ENCODE peak calls at places on chromosomes 5 and 9, in eight cellular contexts. M, S, Q, Z, P, N, U and C are unnamed samples.

GRCh38 chr5:135944967-135945560 is 9.7 kb downstream of the LECT2 start:
- DNase-seq in N (peak; percentile 93), P (peak; percentile 65), Z (no peak), Q (peak; percentile 51), M (peak; percentile 23), S (peak; percentile 73), U (peak; percentile 94), C (no peak)

GRCh38 chr9:95874989-95875304 is 544 bp upstream of the ERCC6L2 start:
- DNase-seq in S (peak; percentile 54), M (no peak), Q (peak; percentile 54), U (peak; percentile 51), P (peak; percentile 48), Z (peak; percentile 88), N (no peak), C (no peak)

GRCh38 chr5:74017786-74018211 is 391.8 kb downstream of the ARHGEF28 start:
- DNase-seq in N (peak; percentile 71), Z (no peak), S (peak; percentile 13), P (no peak), U (peak; percentile 91), Q (no peak), M (peak; percentile 45), C (no peak)

GRCh38 chr9:122845116-122845515 is 16.7 kb upstream of the PDCL start:
- DNase-seq in Z (no peak), N (no peak), S (no peak), M (no peak), P (no peak), U (no peak), Q (no peak), C (no peak)

GRCh38 chr9:123049589-123050222 is 16.2 kb downstream of the GPR21 start:
- DNase-seq in M (no peak), Q (no peak), Z (no peak), S (peak; percentile 64), P (no peak), N (peak; percentile 59), U (peak; percentile 79), C (no peak)

GRCh38 chr9:128684325-128685021 is 4.5 kb upstream of the SET start:
- DNase-seq in Q (peak; percentile 77), S (peak; percentile 94), M (no peak), Z (peak; percentile 96), U (peak; percentile 91), N (peak; percentile 78), P (peak; percentile 77), C (no peak)

GRCh38 chr5:151070449-151070848 is 10.4 kb downstream of the TNIP1 start:
- DNase-seq in U (no peak), M (no peak), N (no peak), P (no peak), Q (no peak), Z (no peak), S (no peak), C (no peak)

GRCh38 chr5:141420855-141421488 is at the start of gene PCDHGA11:
- DNase-seq in Z (no peak), U (peak; percentile 33), S (peak; percentile 22), Q (no peak), N (peak; percentile 84), P (peak; percentile 47), M (no peak), C (no peak)

GRCh38 chr9:113988951-113989780 is 88.9 kb downstream of the AMBP start:
- DNase-seq in Q (no peak), N (peak; percentile 85), S (peak; percentile 35), P (peak; percentile 89), Z (no peak), U (peak; percentile 18), M (no peak), C (no peak)

GRCh38 chr5:139740138-139740992 is 55.2 kb upstream of the PSD2 start:
- DNase-seq in Z (no peak), P (no peak), Q (no peak), N (no peak), U (no peak), M (no peak), S (no peak), C (no peak)

GRCh38 chr9:79800578-79800977 is 228.8 kb downstream of the TLE4 start:
- DNase-seq in U (no peak), Z (no peak), M (no peak), P (no peak), Q (no peak), S (no peak), N (peak; percentile 28), C (no peak)

GRCh38 chr5:143006511-143006910 is 236.3 kb downstream of the ARHGAP26 start:
- DNase-seq in M (no peak), Z (no peak), S (no peak), P (peak; percentile 52), U (no peak), Q (no peak), N (no peak), C (no peak)

GRCh38 chr5:143004361-143004802 is 234.2 kb downstream of the ARHGAP26 start:
- DNase-seq in Q (no peak), N (no peak), M (no peak), U (no peak), Z (no peak), S (no peak), P (no peak), C (no peak)

GRCh38 chr5:143003328-143003636 is 233.1 kb downstream of the ARHGAP26 start:
- DNase-seq in S (no peak), P (no peak), N (no peak), Z (no peak), U (no peak), Q (no peak), M (no peak), C (no peak)

GRCh38 chr5:143001764-143002351 is 231.7 kb downstream of the ARHGAP26 start:
- DNase-seq in Q (no peak), U (peak; percentile 80), N (peak; percentile 85), S (no peak), P (no peak), Z (no peak), M (no peak), C (no peak)

DNA sequence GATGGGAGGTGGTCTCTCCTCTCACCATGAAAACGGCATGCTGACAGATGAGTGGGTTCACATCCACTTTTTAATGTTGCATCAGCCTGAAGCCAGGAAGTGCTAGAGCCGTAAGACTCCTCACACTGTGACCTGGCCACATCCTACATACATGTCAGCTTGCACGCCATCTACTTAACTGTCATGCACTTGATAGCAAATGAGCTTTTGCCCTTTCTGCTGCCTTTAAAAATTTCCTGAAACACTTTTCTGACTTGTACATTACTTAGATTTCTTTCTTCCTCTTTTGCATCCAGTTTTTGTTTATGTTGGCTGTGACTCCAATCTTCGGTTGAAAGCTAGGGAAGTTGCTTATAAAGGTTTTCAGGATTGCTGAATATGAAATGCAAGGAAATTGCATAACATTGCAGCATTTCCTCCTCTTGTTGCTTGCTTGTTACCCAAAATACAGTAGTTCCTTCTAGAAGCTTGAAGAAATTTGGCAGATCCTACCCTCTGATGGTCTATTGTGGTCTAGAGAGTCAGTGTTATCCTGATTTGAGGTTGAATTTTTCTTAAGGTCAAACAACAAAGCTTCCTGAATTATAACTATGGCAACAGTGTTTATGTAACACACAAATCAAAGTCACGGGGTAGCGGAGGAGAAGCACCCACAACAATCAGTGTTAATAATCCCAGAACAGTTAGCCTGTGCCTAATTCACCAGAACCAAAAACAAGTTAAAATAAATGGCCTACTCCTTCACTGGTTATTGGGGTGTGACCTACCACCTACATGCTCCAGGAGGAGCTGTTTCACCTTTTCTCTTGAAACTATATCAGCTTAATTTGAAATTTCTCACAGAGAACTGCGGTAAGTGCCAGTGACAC is 232.5 kb downstream of the ARHGAP26 start:
- DNase-seq in Z (no peak), S (peak; percentile 59), U (peak; percentile 96), Q (peak; percentile 41), N (peak; percentile 99), P (peak; percentile 35), M (peak; percentile 63), C (no peak)
- TF ChIP-seq CTCF in Z (no peak), S (no peak), U (peak; percentile 72), Q (peak; percentile 57), N (peak; percentile 67), P (peak; percentile 30), M (peak; percentile 60), C (peak; percentile 71)

GRCh38 chr5:144203750-144204596 is 33.3 kb downstream of the KCTD16 start:
- DNase-seq in S (peak; percentile 74), P (peak; percentile 40), Q (no peak), M (peak; percentile 30), Z (no peak), N (peak; percentile 91), U (peak; percentile 83), C (no peak)

GRCh38 chr5:144209421-144209820 is 38.7 kb downstream of the KCTD16 start:
- DNase-seq in P (no peak), Q (no peak), Z (no peak), U (no peak), S (no peak), N (no peak), M (no peak), C (no peak)

GRCh38 chr5:144205141-144205551 is 34.5 kb downstream of the KCTD16 start:
- DNase-seq in U (peak; percentile 30), N (peak; percentile 63), Z (peak; percentile 84), S (peak; percentile 60), P (peak; percentile 39), Q (no peak), M (no peak), C (peak; percentile 74)

GRCh38 chr5:144206136-144206535 is 35.5 kb downstream of the KCTD16 start:
- DNase-seq in S (no peak), Q (no peak), U (no peak), M (no peak), N (peak; percentile 64), P (no peak), Z (no peak), C (no peak)

GRCh38 chr5:144207875-144208444 is 37.3 kb downstream of the KCTD16 start:
- DNase-seq in U (no peak), M (no peak), P (no peak), N (peak; percentile 54), Z (no peak), S (no peak), Q (no peak), C (no peak)
- TF ChIP-seq CTCF in U (no peak), M (no peak), P (no peak), N (no peak), Z (no peak), S (no peak), Q (no peak), C (no peak)

GRCh38 chr9:33765411-33765810 is 29.9 kb upstream of the PRSS3 start:
- DNase-seq in Q (no peak), P (no peak), M (no peak), N (peak; percentile 66), U (peak; percentile 66), Z (no peak), S (no peak), C (no peak)
- TF ChIP-seq CTCF in Q (no peak), P (no peak), M (no peak), N (no peak), U (no peak), Z (no peak), S (no peak), C (no peak)

DNA sequence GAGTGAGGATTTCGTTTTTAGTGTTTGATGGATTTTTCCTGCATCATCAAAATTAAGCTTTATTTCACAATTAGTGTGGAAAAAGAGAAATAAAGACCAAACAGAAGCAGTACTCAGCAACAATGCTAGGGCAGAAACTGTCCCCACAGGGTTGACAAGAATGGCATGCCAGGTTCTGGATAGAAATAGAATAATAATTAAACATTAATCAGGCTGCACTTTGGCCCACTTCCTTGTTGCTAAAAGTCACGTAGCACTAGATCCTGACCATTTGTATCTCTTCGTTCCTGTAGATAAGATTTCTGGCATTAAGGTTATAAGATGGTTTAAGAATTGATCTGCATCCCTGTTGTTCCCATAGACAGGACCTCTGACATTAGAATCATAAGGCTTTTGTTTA is 34.5 kb downstream of the DIRAS2 start:
- DNase-seq in P (no peak), M (no peak), Q (no peak), Z (no peak), U (no peak), S (peak; percentile 23), N (no peak), C (no peak)
- TF ChIP-seq CTCF in P (no peak), M (no peak), Q (no peak), Z (no peak), U (no peak), S (no peak), N (no peak), C (no peak)

GRCh38 chr5:167158588-167158987 is 1132.9 kb upstream of the WWC1 start:
- DNase-seq in N (no peak), Z (no peak), P (no peak), Q (no peak), S (no peak), M (no peak), U (no peak), C (no peak)
- TF ChIP-seq CTCF in N (no peak), Z (no peak), P (no peak), Q (no peak), S (no peak), M (no peak), U (no peak), C (no peak)